ENCODE peak calls at places on chromosomes 5 and 9, in five cellular contexts. F is endothelial cell, O is HFFc6, Z is uterus, L is GM20000. C is an unnamed sample.
A peak's percentile ranks its signal among the peaks of the same experiment; 100 is the strongest.

GRCh38 chr9:134891016-134891589 is 10.5 kb downstream of the FCN2 start:
- DNase-seq in F (no peak), O (no peak), Z (no peak), L (no peak), C (no peak)

GRCh38 chr5:67353500-67353931 is 156.9 kb upstream of the CD180 start:
- DNase-seq in F (no peak), O (no peak), Z (no peak), L (no peak), C (no peak)

GRCh38 chr9:135339378-135339973 is 140.1 kb upstream of the PPP1R26 start:
- DNase-seq in F (no peak), O (no peak), Z (no peak), L (no peak), C (peak; percentile 38)

GRCh38 chr5:141349917-141350619 is at the start of gene PCDHGB1:
- DNase-seq in F (peak; percentile 25), O (peak; percentile 53), Z (no peak), L (peak; percentile 85), C (no peak)

GRCh38 chr5:59146729-59147128 is 563.9 kb downstream of the RAB3C start:
- DNase-seq in F (no peak), O (no peak), Z (no peak), L (no peak), C (no peak)

GRCh38 chr5:14136228-14136627 is 6.9 kb upstream of the TRIO start:
- DNase-seq in F (no peak), O (peak; percentile 36), Z (no peak), L (no peak), C (no peak)

GRCh38 chr5:172984244-172984953 is 828 bp downstream of the ATP6V0E1 start:
- DNase-seq in F (peak; percentile 59), O (peak; percentile 84), Z (peak; percentile 73), L (peak; percentile 83), C (no peak)

GRCh38 chr9:1535051-1535450 is 480.1 kb upstream of the SMARCA2 start:
- DNase-seq in F (no peak), O (no peak), Z (no peak), L (no peak), C (no peak)

GRCh38 chr5:128546658-128547281 is 8.7 kb upstream of the FBN2 start:
- DNase-seq in F (no peak), O (no peak), Z (no peak), L (no peak), C (no peak)
- TF ChIP-seq CTCF in F (no peak), O (no peak), Z (no peak), L (no peak), C (no peak)

GRCh38 chr5:18024542-18024941 is 390.3 kb downstream of the TAF11L14 start:
- DNase-seq in F (no peak), O (no peak), Z (no peak), L (no peak), C (no peak)
- TF ChIP-seq CTCF in F (no peak), O (no peak), Z (no peak), L (no peak), C (no peak)

DNA sequence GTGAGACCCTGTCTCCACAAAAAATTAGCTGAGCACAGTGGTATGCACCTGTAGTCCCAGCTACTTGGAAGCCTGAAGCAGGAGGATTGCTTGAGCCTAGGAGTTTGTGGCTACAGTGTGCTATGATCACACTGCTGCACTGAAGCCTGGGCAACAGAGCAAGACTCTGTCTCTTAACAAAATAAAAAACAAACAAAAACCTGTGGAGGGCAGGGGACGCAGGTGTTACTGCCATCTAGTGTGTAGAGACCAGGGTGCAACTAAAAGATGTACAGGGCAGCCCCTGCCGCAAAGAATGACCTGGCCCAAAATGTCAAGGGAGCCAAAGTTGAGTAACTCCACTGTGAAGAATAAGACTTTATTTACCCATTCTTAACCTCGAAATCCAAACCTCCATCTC is 27.1 kb downstream of the ASPN start:
- DNase-seq in F (peak; percentile 11), O (no peak), Z (no peak), L (no peak), C (no peak)
- TF ChIP-seq CTCF in F (no peak), O (peak; percentile 51), Z (no peak), L (peak; percentile 37), C (no peak)

GRCh38 chr5:1008451-1009358 is at the start of gene NKD2:
- DNase-seq in F (peak; percentile 75), O (no peak), Z (peak; percentile 29), L (peak; percentile 90), C (peak; percentile 25)

GRCh38 chr5:1009359-1010180 is 968 bp downstream of the NKD2 start:
- DNase-seq in F (no peak), O (no peak), Z (no peak), L (no peak), C (peak; percentile 15)

GRCh38 chr5:1010641-1011046 is 2.0 kb downstream of the NKD2 start:
- DNase-seq in F (no peak), O (no peak), Z (no peak), L (no peak), C (no peak)

GRCh38 chr5:1011226-1011631 is 2.6 kb downstream of the NKD2 start:
- DNase-seq in F (peak; percentile 69), O (no peak), Z (no peak), L (peak; percentile 84), C (no peak)

GRCh38 chr5:1010181-1010510 is 1.5 kb downstream of the NKD2 start:
- DNase-seq in F (no peak), O (no peak), Z (no peak), L (no peak), C (no peak)
- TF ChIP-seq CTCF in F (no peak), O (no peak), Z (no peak), L (no peak), C (no peak)

DNA sequence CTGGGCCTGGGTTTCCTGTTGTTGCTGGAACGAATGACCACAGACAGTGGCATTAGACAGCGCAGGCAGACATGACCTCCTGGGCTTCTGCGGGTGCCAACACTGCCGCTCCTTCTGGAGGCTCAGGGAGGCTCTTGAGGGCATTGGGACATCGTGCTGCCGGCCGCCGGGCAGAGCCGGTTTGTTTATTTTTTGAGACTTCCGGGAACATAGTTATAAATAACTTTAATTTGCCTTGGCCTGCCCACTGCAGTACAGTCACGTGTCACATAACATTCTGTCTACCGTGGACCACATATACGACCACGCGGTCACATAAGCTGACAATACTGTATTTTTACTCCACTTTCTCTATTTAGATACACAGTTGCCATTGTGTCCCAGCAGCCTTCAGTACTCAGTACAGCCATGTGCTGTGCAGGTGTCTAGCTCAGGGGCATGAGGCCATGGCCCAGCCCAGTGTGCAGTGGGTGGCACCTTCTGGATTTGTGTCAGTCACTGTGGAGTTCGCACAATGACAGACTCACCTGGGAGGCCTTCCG is 8.2 kb upstream of the TOR4A start:
- DNase-seq in F (no peak), O (peak; percentile 75), Z (no peak), L (peak; percentile 74), C (no peak)
- TF ChIP-seq CTCF in F (no peak), O (no peak), Z (no peak), L (no peak), C (no peak)

GRCh38 chr5:119302916-119303897 is 52.6 kb upstream of the TNFAIP8 start:
- DNase-seq in F (no peak), O (peak; percentile 98), Z (no peak), L (no peak), C (no peak)
- TF ChIP-seq CTCF in F (no peak), O (no peak), Z (no peak), L (no peak), C (no peak)

GRCh38 chr5:99715921-99716320 is 787.1 kb upstream of the CHD1 start:
- DNase-seq in F (no peak), O (no peak), Z (no peak), L (no peak), C (no peak)
- TF ChIP-seq CTCF in F (peak; percentile 17), O (peak; percentile 15), Z (no peak), L (no peak), C (no peak)

GRCh38 chr5:66239034-66239433 is 94.9 kb downstream of the SREK1 start:
- DNase-seq in F (no peak), O (no peak), Z (no peak), L (no peak), C (no peak)
- TF ChIP-seq CTCF in F (no peak), O (peak; percentile 67), Z (no peak), L (no peak), C (no peak)